ENCODE peak calls at places on chromosome 9, in eight cellular contexts. X is AG04449; B is osteocyte; N is activated T-cell treated with anti-CD3 and anti-CD28 coated beads for 1 hour; I is COLO829; M is AG10803; L is stimulated activated CD8-positive, alpha-beta memory T cell treated with anti-CD3 and anti-CD28 coated beads, Interleukin-2, amount 100 ng/mL, for 1 hour; D is NT2/D1. J is an unnamed sample.

GRCh38 chr9:114906922-114907571 is 23.3 kb downstream of the TNFSF8 start:
- DNase-seq in I (peak), N (no peak), M (no peak), D (peak), L (no peak), B (peak), X (no peak), J (no peak)

GRCh38 chr9:81521892-81522291 is 167.5 kb downstream of the TLE1 start:
- DNase-seq in B (no peak), X (no peak), D (no peak), I (no peak), L (no peak), M (no peak), N (no peak), J (no peak)

GRCh38 chr9:65458465-65458864 is 173.5 kb upstream of the FOXD4L5 start:
- DNase-seq in D (no peak), M (no peak), B (no peak), X (no peak), N (no peak), L (no peak), I (no peak), J (no peak)

GRCh38 chr9:81035171-81035570 is 654.2 kb downstream of the TLE1 start:
- DNase-seq in X (peak), B (no peak), M (peak), D (no peak), L (no peak), I (peak), N (no peak), J (no peak)

GRCh38 chr9:127961166-127961490 is 19.7 kb downstream of the EEIG1 start:
- DNase-seq in X (no peak), L (no peak), B (no peak), I (no peak), N (no peak), M (no peak), D (no peak), J (no peak)

GRCh38 chr9:126985870-126986498 is 71.4 kb downstream of the RALGPS1 start:
- DNase-seq in N (peak), L (peak), I (no peak), M (peak), D (no peak), B (no peak), X (no peak), J (peak)

GRCh38 chr9:131960805-131961495 is 118.7 kb downstream of the MED27 start:
- DNase-seq in L (no peak), B (no peak), N (no peak), D (no peak), X (no peak), M (no peak), I (peak), J (no peak)

GRCh38 chr9:98215821-98216220 is 23.4 kb upstream of the CORO2A start:
- DNase-seq in L (no peak), N (peak), M (peak), X (no peak), I (peak), D (no peak), B (no peak), J (no peak)

GRCh38 chr9:138098116-138098907 is 220.7 kb downstream of the CACNA1B start:
- DNase-seq in L (no peak), M (no peak), B (peak), X (no peak), N (no peak), I (no peak), D (no peak), J (no peak)

GRCh38 chr9:15618540-15619331 is 65.9 kb downstream of the CCDC171 start:
- DNase-seq in M (no peak), B (no peak), D (no peak), X (no peak), L (no peak), I (no peak), N (no peak), J (no peak)

GRCh38 chr9:14318934-14319513 is 5.1 kb upstream of the NFIB start:
- DNase-seq in L (no peak), M (no peak), D (no peak), I (no peak), B (no peak), X (no peak), N (no peak), J (no peak)

GRCh38 chr9:70601000-70601929 is 186.8 kb upstream of the KLF9 start:
- DNase-seq in L (no peak), X (peak), M (peak), B (peak), I (peak), D (no peak), N (no peak), J (no peak)

GRCh38 chr9:6711403-6711802 is 46.4 kb upstream of the KDM4C start:
- DNase-seq in X (peak), B (no peak), N (no peak), I (no peak), M (peak), D (no peak), L (no peak), J (no peak)

GRCh38 chr9:105307731-105308130 is 63.3 kb downstream of the SLC44A1 start:
- DNase-seq in M (no peak), B (no peak), N (no peak), D (no peak), I (no peak), X (no peak), L (no peak), J (no peak)

GRCh38 chr9:110255417-110256141 is 728 bp downstream of the TXN start:
- DNase-seq in I (no peak), M (peak), D (peak), X (no peak), N (peak), L (no peak), B (peak), J (peak)

GRCh38 chr9:89311346-89312153 is 555 bp downstream of the CKS2 start:
- DNase-seq in X (no peak), B (no peak), L (peak), M (no peak), N (no peak), D (no peak), I (no peak), J (no peak)

GRCh38 chr9:87152206-87152605 is 204.9 kb upstream of the GAS1 start:
- DNase-seq in N (no peak), D (no peak), M (no peak), L (no peak), X (no peak), B (no peak), I (no peak), J (no peak)

GRCh38 chr9:126618200-126618589 is 4.5 kb downstream of the LMX1B start:
- DNase-seq in I (no peak), B (no peak), L (no peak), N (no peak), D (no peak), X (no peak), M (no peak), J (no peak)

GRCh38 chr9:75083188-75083976 is 4.6 kb downstream of the NMRK1 start:
- DNase-seq in N (peak), D (no peak), B (no peak), M (no peak), L (no peak), X (no peak), I (no peak), J (peak)

GRCh38 chr9:127572961-127573727 is 38.9 kb upstream of the STXBP1 start:
- DNase-seq in N (no peak), I (no peak), B (no peak), D (no peak), L (no peak), X (no peak), M (peak), J (no peak)

GRCh38 chr9:34986541-34987047 is 3.0 kb upstream of the DNAJB5 start:
- DNase-seq in B (no peak), M (no peak), X (no peak), L (no peak), I (no peak), N (peak), D (no peak), J (no peak)

GRCh38 chr9:107229146-107229545 is 53.9 kb upstream of the RAD23B start:
- DNase-seq in N (no peak), D (no peak), B (no peak), I (no peak), M (no peak), L (no peak), X (no peak), J (no peak)

GRCh38 chr9:136520053-136520540 is 25.8 kb downstream of the NOTCH1 start:
- DNase-seq in B (no peak), N (no peak), X (no peak), M (no peak), D (no peak), I (no peak), L (no peak), J (no peak)

GRCh38 chr9:26228273-26228672 is 550.0 kb upstream of the TUSC1 start:
- DNase-seq in B (no peak), D (no peak), X (no peak), M (no peak), I (no peak), N (no peak), L (no peak), J (no peak)

GRCh38 chr9:3884736-3885135 is 358.9 kb upstream of the RFX3 start:
- DNase-seq in N (no peak), L (no peak), I (no peak), X (no peak), D (no peak), M (no peak), B (no peak), J (no peak)

GRCh38 chr9:83583151-83584014 is 39.6 kb upstream of the IDNK start:
- DNase-seq in B (no peak), D (peak), X (peak), L (no peak), M (peak), N (no peak), I (peak), J (no peak)

GRCh38 chr9:132181796-132182521 is 20.1 kb downstream of the NTNG2 start:
- DNase-seq in I (peak), D (no peak), L (no peak), B (no peak), N (no peak), M (peak), X (no peak), J (no peak)

GRCh38 chr9:89923174-89923573 is 318.4 kb downstream of the GADD45G start:
- DNase-seq in N (no peak), D (no peak), X (no peak), I (no peak), M (no peak), B (peak), L (no peak), J (no peak)

GRCh38 chr9:126127591-126127990 is 199.0 kb upstream of the MVB12B start:
- DNase-seq in L (no peak), X (no peak), N (no peak), D (no peak), B (peak), M (no peak), I (no peak), J (no peak)

GRCh38 chr9:116262421-116262820 is 108.8 kb downstream of the PAPPA start:
- DNase-seq in M (no peak), X (no peak), D (no peak), I (no peak), L (no peak), B (no peak), N (no peak), J (no peak)